ENCODE peak calls at places on chromosome 6, in ten cellular contexts. K is activated naive CD4-positive, alpha-beta T cell treated with anti-CD3 and anti-CD28 coated beads, Interleukin-2, amount 50 U/mL, for 16 hours; W is NCI-H2107; H is WTC11; I is NCI-H2029; G is KBM-7; Q is HT1080; X is spleen; T is activated T-cell treated with anti-CD3 and anti-CD28 coated beads, Interleukin-2, amount 50 U/mL, for 72 hours; O is AG08395. C is an unnamed sample.

GRCh38 chr6:136723780-136724179 is 68.5 kb downstream of the MAP3K5 start:
- DNase-seq in H (no peak), O (no peak), K (peak), G (peak), I (no peak), X (peak), Q (peak), W (no peak), T (peak), C (no peak)

GRCh38 chr6:51137777-51138176 is 319.1 kb downstream of the TFAP2B start:
- DNase-seq in I (no peak), T (no peak), K (no peak), O (no peak), Q (no peak), H (no peak), G (no peak), W (no peak), X (no peak), C (no peak)

GRCh38 chr6:157861814-157862213 is 38.8 kb downstream of the SNX9 start:
- DNase-seq in T (no peak), K (no peak), H (no peak), O (peak), G (no peak), Q (peak), I (no peak), W (no peak), X (no peak), C (no peak)

GRCh38 chr6:44528716-44529115 is 141.2 kb downstream of the CDC5L start:
- DNase-seq in W (no peak), X (no peak), H (no peak), Q (no peak), G (no peak), O (no peak), I (no peak), T (no peak), K (no peak), C (no peak)

GRCh38 chr6:71419954-71420692 is 131.5 kb downstream of the OGFRL1 start:
- DNase-seq in I (no peak), Q (no peak), T (peak), X (peak), H (no peak), O (peak), K (no peak), G (no peak), W (no peak), C (peak)

GRCh38 chr6:1832844-1833787 is 223.4 kb downstream of the FOXC1 start:
- DNase-seq in G (peak), I (peak), X (no peak), K (no peak), O (peak), T (no peak), W (no peak), Q (no peak), H (no peak), C (peak)

GRCh38 chr6:3825331-3825831 is 23.8 kb upstream of the FAM50B start:
- DNase-seq in T (no peak), O (no peak), I (no peak), X (no peak), H (peak), W (no peak), G (no peak), K (no peak), Q (peak), C (no peak)

GRCh38 chr6:39430968-39431523 is 108.5 kb upstream of the KCNK16 start:
- DNase-seq in Q (peak), X (no peak), O (peak), H (peak), G (no peak), K (no peak), W (peak), I (peak), T (no peak), C (peak)

GRCh38 chr6:15280023-15280422 is 34.2 kb downstream of the JARID2 start:
- DNase-seq in K (no peak), G (no peak), I (no peak), H (no peak), Q (no peak), T (no peak), W (no peak), X (no peak), O (peak), C (no peak)

GRCh38 chr6:101478891-101479290 is 85.4 kb downstream of the GRIK2 start:
- DNase-seq in G (no peak), O (peak), H (no peak), Q (no peak), I (no peak), W (no peak), T (no peak), X (no peak), K (no peak), C (no peak)

GRCh38 chr6:38155144-38155543 is 335.6 kb downstream of the ZFAND3 start:
- DNase-seq in T (no peak), Q (no peak), H (no peak), W (no peak), I (no peak), O (no peak), X (no peak), G (no peak), K (no peak), C (no peak)

GRCh38 chr6:15440040-15440439 is 194.2 kb downstream of the JARID2 start:
- DNase-seq in T (no peak), I (no peak), G (no peak), H (no peak), O (no peak), Q (no peak), X (no peak), W (no peak), K (no peak), C (no peak)

GRCh38 chr6:106530502-106530901 is 98.8 kb downstream of the RTN4IP1 start:
- DNase-seq in X (no peak), K (no peak), O (peak), Q (no peak), H (no peak), W (no peak), T (no peak), G (no peak), I (no peak), C (no peak)

GRCh38 chr6:40725390-40725789 is 138.2 kb upstream of the LRFN2 start:
- DNase-seq in G (no peak), I (no peak), Q (no peak), K (no peak), H (no peak), T (no peak), X (no peak), O (no peak), W (no peak), C (no peak)

GRCh38 chr6:136217002-136217401 is 33.1 kb downstream of the MTFR2 start:
- DNase-seq in Q (no peak), G (no peak), T (no peak), O (no peak), X (no peak), K (no peak), H (no peak), I (no peak), W (no peak), C (no peak)

GRCh38 chr6:43829470-43829869 is 59.5 kb downstream of the VEGFA start:
- DNase-seq in X (no peak), I (no peak), Q (no peak), O (no peak), G (no peak), K (no peak), W (no peak), T (no peak), H (no peak), C (no peak)

GRCh38 chr6:128605961-128606360 is 85.6 kb upstream of the PTPRK start:
- DNase-seq in T (no peak), I (no peak), W (no peak), X (no peak), H (no peak), K (no peak), O (peak), G (no peak), Q (no peak), C (no peak)

GRCh38 chr6:127341471-127342202 is 1.8 kb downstream of the ECHDC1 start:
- DNase-seq in G (peak), T (no peak), K (no peak), X (no peak), I (no peak), H (no peak), Q (no peak), O (no peak), W (no peak), C (no peak)

GRCh38 chr6:158772851-158773371 is 46.3 kb downstream of the EZR start:
- DNase-seq in I (no peak), Q (no peak), T (no peak), G (no peak), W (no peak), K (no peak), H (no peak), X (no peak), O (peak), C (no peak)

GRCh38 chr6:106360410-106360988 is at the start of gene CRYBG1:
- DNase-seq in I (peak), H (peak), G (peak), T (peak), Q (no peak), X (peak), W (peak), O (peak), K (peak), C (peak)

GRCh38 chr6:169101036-169101805 is 152.4 kb downstream of the THBS2 start:
- DNase-seq in T (no peak), Q (no peak), O (no peak), K (no peak), I (no peak), G (no peak), X (no peak), H (no peak), W (no peak), C (no peak)

GRCh38 chr6:39962831-39963230 is 28.6 kb upstream of the MOCS1 start:
- DNase-seq in H (no peak), G (no peak), Q (no peak), W (no peak), O (peak), T (no peak), K (no peak), X (no peak), I (no peak), C (no peak)

GRCh38 chr6:77466055-77467028 is 3.1 kb upstream of the HTR1B start:
- DNase-seq in X (no peak), G (peak), W (no peak), I (no peak), T (peak), O (peak), H (peak), K (no peak), Q (peak), C (peak)

GRCh38 chr6:30143780-30144179 is 7.8 kb downstream of the TRIM40 start:
- DNase-seq in Q (no peak), K (no peak), X (no peak), W (no peak), O (no peak), G (no peak), H (no peak), I (no peak), T (no peak), C (no peak)

GRCh38 chr6:128406453-128406852 is 113.9 kb downstream of the PTPRK start:
- DNase-seq in X (no peak), T (no peak), O (no peak), H (no peak), Q (no peak), G (no peak), W (no peak), I (no peak), K (no peak), C (no peak)

GRCh38 chr6:106976270-106976669 is 1.7 kb upstream of the CD24 start:
- DNase-seq in O (no peak), G (no peak), Q (no peak), X (no peak), K (no peak), W (no peak), I (no peak), T (no peak), H (no peak), C (no peak)

GRCh38 chr6:44667668-44668390 is 280.3 kb downstream of the CDC5L start:
- DNase-seq in W (no peak), K (peak), O (no peak), T (peak), H (peak), X (no peak), G (no peak), Q (no peak), I (no peak), C (no peak)

GRCh38 chr6:3913077-3913957 is 64.1 kb downstream of the FAM50B start:
- DNase-seq in I (peak), X (no peak), K (no peak), W (no peak), O (peak), Q (peak), G (no peak), T (no peak), H (no peak), C (no peak)

GRCh38 chr6:169168302-169168630 is 85.4 kb downstream of the THBS2 start:
- DNase-seq in O (no peak), I (no peak), K (no peak), W (no peak), X (no peak), G (no peak), Q (no peak), T (no peak), H (no peak), C (peak)

GRCh38 chr6:108598316-108598863 is 37.7 kb downstream of the FOXO3 start:
- DNase-seq in H (no peak), Q (peak), T (peak), O (peak), W (no peak), X (no peak), K (no peak), G (peak), I (no peak), C (no peak)

GRCh38 chr6:14135865-14136539 is 18.4 kb downstream of the CD83 start:
- DNase-seq in W (no peak), I (no peak), G (peak), T (no peak), Q (no peak), X (no peak), O (no peak), K (no peak), H (no peak), C (no peak)

GRCh38 chr6:33851959-33852358 is 48.2 kb upstream of the MLN start:
- DNase-seq in T (no peak), K (no peak), Q (no peak), H (peak), I (no peak), O (peak), X (no peak), G (no peak), W (no peak), C (peak)

GRCh38 chr6:9405825-9406224 is 970.5 kb upstream of the SLC35B3 start:
- DNase-seq in K (no peak), Q (no peak), H (no peak), G (no peak), T (no peak), O (no peak), W (no peak), I (no peak), X (no peak), C (no peak)

GRCh38 chr6:42050897-42051653 is 751 bp downstream of the TAF8 start:
- DNase-seq in K (no peak), O (no peak), X (no peak), G (no peak), H (no peak), W (no peak), I (no peak), Q (no peak), T (no peak), C (no peak)

C was measured in kidney.